ENCODE peak calls at places on chromosomes 13 and 19, in six cellular contexts. X is CD4-positive, CD25-positive, alpha-beta regulatory T cell; P is upper lobe of right lung; U is psoas muscle; I is astrocyte; K is CD8-positive, alpha-beta T cell. S is an unnamed sample. For H3K4me1, the result is how much of the 10 kb centered on the place peaks cover.

GRCh38 chr19:43467730-43468129 is 2.3 kb upstream of the LYPD3 start:
- DNase-seq in U (no peak), X (peak), P (no peak), I (peak), K (no peak), S (no peak)

GRCh38 chr13:114067886-114068722 is 64.3 kb downstream of the RASA3 start:
- DNase-seq in X (peak), I (no peak), K (no peak), P (peak), U (no peak), S (no peak)

GRCh38 chr13:107421028-107421427 is 794.3 kb downstream of the LIG4 start:
- DNase-seq in K (no peak), P (no peak), I (peak), U (no peak), X (no peak), S (no peak)

GRCh38 chr13:30191491-30192100 is 115.8 kb downstream of the KATNAL1 start:
- DNase-seq in X (no peak), P (no peak), K (no peak), I (peak), U (no peak), S (no peak)

GRCh38 chr19:21680679-21681078 is 86.7 kb downstream of the ZNF100 start:
- DNase-seq in U (no peak), I (no peak), X (no peak), P (no peak), K (no peak), S (no peak)

GRCh38 chr19:15316498-15316897 is 15.8 kb downstream of the BRD4 start:
- DNase-seq in K (no peak), I (peak), X (no peak), P (no peak), U (no peak), S (no peak)

GRCh38 chr19:44664976-44665375 is 6.3 kb upstream of the CEACAM19 start:
- DNase-seq in X (no peak), I (no peak), P (no peak), K (no peak), U (no peak), S (no peak)

GRCh38 chr13:89497658-89498057 is 1826.5 kb downstream of the SLITRK5 start:
- DNase-seq in I (peak), X (no peak), U (no peak), K (no peak), P (no peak), S (no peak)

GRCh38 chr13:89115307-89115706 is 1444.1 kb downstream of the SLITRK5 start:
- DNase-seq in K (no peak), I (no peak), X (no peak), U (no peak), P (no peak), S (no peak)

GRCh38 chr13:30157616-30157993 is 149.7 kb downstream of the KATNAL1 start:
- DNase-seq in K (no peak), X (no peak), I (no peak), U (no peak), P (no peak), S (no peak)

GRCh38 chr13:40484101-40484800 is 182.2 kb downstream of the FOXO1 start:
- DNase-seq in I (no peak), K (no peak), U (no peak), X (peak), P (no peak), S (no peak)
- H3K4me1 ChIP-seq in I (under half), K (half or more), U (under half), X (half or more), P (under half), S (under half)

DNA sequence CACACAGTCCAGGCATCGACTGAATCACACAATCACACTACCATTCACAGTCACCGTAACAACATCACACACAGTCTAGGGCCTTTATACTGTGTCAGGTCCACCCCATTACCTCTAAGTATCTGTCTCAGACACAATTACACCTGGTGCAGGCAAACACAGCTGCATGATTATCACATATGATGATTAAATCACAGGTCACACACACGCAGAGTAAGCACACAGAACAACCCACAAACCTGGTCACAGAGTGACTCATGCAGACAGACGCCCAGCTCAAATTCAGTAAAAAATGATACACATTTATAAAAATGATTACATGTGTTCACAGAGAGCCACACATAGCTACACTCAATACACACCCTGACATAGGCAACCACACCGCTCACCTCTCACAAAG is 1.2 kb upstream of the ZSCAN22 start:
- DNase-seq in U (no peak), I (peak), P (no peak), X (no peak), K (no peak), S (no peak)
- H3K4me3 ChIP-seq in U (peak), I (peak), P (peak), X (peak), K (no peak), S (no peak)

GRCh38 chr19:41369769-41370168 is 5.8 kb upstream of the B9D2 start:
- DNase-seq in U (no peak), K (no peak), P (no peak), I (no peak), X (no peak), S (no peak)

GRCh38 chr19:41366089-41366488 is 2.1 kb upstream of the B9D2 start:
- DNase-seq in P (no peak), U (no peak), X (peak), K (no peak), I (no peak), S (no peak)

GRCh38 chr19:41364546-41365391 is 820 bp upstream of the B9D2 start:
- DNase-seq in K (no peak), I (no peak), P (no peak), U (no peak), X (no peak), S (no peak)

GRCh38 chr19:41371541-41371940 is 4.8 kb upstream of the TMEM91 start:
- DNase-seq in P (no peak), I (no peak), U (no peak), K (no peak), X (no peak), S (no peak)

DNA sequence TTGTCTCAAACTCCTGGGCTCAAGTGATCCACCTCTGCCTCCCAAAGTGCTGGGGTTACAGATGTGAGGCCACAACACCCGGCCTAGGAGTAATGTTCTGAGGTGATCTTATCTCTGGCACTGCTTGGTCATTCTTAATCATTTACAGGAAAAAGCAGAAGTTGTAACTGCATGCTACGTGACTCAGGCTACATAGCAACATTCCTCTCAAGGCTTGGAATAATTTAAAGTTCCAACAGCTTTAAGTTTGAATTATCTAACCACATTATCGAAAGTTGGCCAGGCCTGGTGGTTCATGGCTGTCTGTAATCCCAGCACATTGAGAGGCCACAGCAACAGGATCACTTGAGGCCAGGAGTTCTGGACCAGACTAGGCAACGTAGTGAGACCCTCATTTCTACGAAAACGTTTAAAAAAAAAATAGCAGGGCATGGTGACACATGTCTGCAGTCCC is 3.9 kb upstream of the B9D2 start:
- DNase-seq in P (no peak), X (no peak), U (no peak), I (peak), K (no peak), S (no peak)
- H3K27ac ChIP-seq in P (peak), X (no peak), U (no peak), I (peak), K (no peak), S (peak)

GRCh38 chr13:99311137-99311536 is 3.9 kb upstream of the GPR183 start:
- DNase-seq in P (no peak), I (no peak), U (no peak), K (no peak), X (no peak), S (no peak)
- H3K4me1 ChIP-seq in P (under half), I (half or more), U (under half), K (half or more), X (half or more), S (under half)

GRCh38 chr19:55459950-55460657 is 1.3 kb downstream of the ISOC2 start:
- DNase-seq in U (no peak), K (no peak), X (no peak), I (no peak), P (no peak), S (no peak)
- H3K4me3 ChIP-seq in U (peak), K (no peak), X (no peak), I (peak), P (peak), S (peak)

GRCh38 chr13:94325148-94325528 is 154.3 kb downstream of the DCT start:
- DNase-seq in X (no peak), K (no peak), U (no peak), P (no peak), I (no peak), S (no peak)
- H3K27ac ChIP-seq in X (peak), K (no peak), U (no peak), P (no peak), I (no peak), S (no peak)